ENCODE peak calls at places on chromosomes 13 and 19, in nine cellular contexts. One of them, this sample, is unnamed.

GRCh38 chr19:2923510-2923909 is 21.3 kb downstream of the ZNF77 start:
- DNase-seq in mesendoderm: no peak
- DNase-seq in GM23248: peak; percentile 84
- DNase-seq in neuronal stem cell: no peak
- DNase-seq in H1: no peak
- DNase-seq in K562: no peak
- DNase-seq in IMR-90: peak; percentile 45
- DNase-seq in fibroblast of lung: peak; percentile 30
- DNase-seq in SK-N-SH: no peak
- DNase-seq in this sample: peak; percentile 82

GRCh38 chr13:100887729-100888151 is 213.1 kb upstream of the TMTC4 start:
- DNase-seq in H1: no peak
- DNase-seq in GM23248: peak; percentile 93
- DNase-seq in SK-N-SH: no peak
- DNase-seq in IMR-90: peak; percentile 82
- DNase-seq in fibroblast of lung: peak; percentile 79
- DNase-seq in K562: no peak
- DNase-seq in neuronal stem cell: no peak
- DNase-seq in mesendoderm: peak; percentile 54
- DNase-seq in this sample: peak; percentile 79

GRCh38 chr19:33767898-33768413 is 28.7 kb upstream of the KCTD15 start:
- DNase-seq in IMR-90: peak; percentile 32
- DNase-seq in GM23248: peak; percentile 39
- DNase-seq in H1: peak; percentile 44
- DNase-seq in K562: peak; percentile 67
- DNase-seq in mesendoderm: peak; percentile 84
- DNase-seq in SK-N-SH: no peak
- DNase-seq in neuronal stem cell: peak; percentile 81
- DNase-seq in fibroblast of lung: peak; percentile 17
- DNase-seq in this sample: peak; percentile 46

GRCh38 chr19:42468273-42468796 is 25.6 kb upstream of the CXCL17 start:
- DNase-seq in IMR-90: peak; percentile 62
- DNase-seq in mesendoderm: peak; percentile 63
- DNase-seq in GM23248: peak; percentile 92
- DNase-seq in H1: no peak
- DNase-seq in fibroblast of lung: peak; percentile 62
- DNase-seq in SK-N-SH: no peak
- DNase-seq in K562: no peak
- DNase-seq in neuronal stem cell: no peak
- DNase-seq in this sample: peak; percentile 82

GRCh38 chr13:32001392-32001768 is 30.2 kb upstream of the FRY start:
- DNase-seq in mesendoderm: peak; percentile 74
- DNase-seq in neuronal stem cell: peak; percentile 24
- DNase-seq in H1: no peak
- DNase-seq in IMR-90: peak; percentile 41
- DNase-seq in GM23248: peak; percentile 71
- DNase-seq in K562: peak; percentile 10
- DNase-seq in SK-N-SH: peak; percentile 60
- DNase-seq in fibroblast of lung: peak; percentile 32
- DNase-seq in this sample: peak; percentile 69

GRCh38 chr13:19089315-19089714 is 92.3 kb downstream of the TUBA3C start:
- DNase-seq in IMR-90: no peak
- DNase-seq in SK-N-SH: peak; percentile 39
- DNase-seq in H1: no peak
- DNase-seq in fibroblast of lung: no peak
- DNase-seq in neuronal stem cell: no peak
- DNase-seq in GM23248: no peak
- DNase-seq in K562: peak; percentile 21
- DNase-seq in mesendoderm: no peak
- DNase-seq in this sample: peak; percentile 0

GRCh38 chr19:33773704-33774624 is 22.7 kb upstream of the KCTD15 start:
- DNase-seq in H1: no peak
- DNase-seq in fibroblast of lung: no peak
- DNase-seq in K562: no peak
- DNase-seq in SK-N-SH: peak; percentile 65
- DNase-seq in IMR-90: no peak
- DNase-seq in neuronal stem cell: no peak
- DNase-seq in GM23248: no peak
- DNase-seq in mesendoderm: no peak
- DNase-seq in this sample: no peak

GRCh38 chr13:77544765-77545316 is 9.3 kb downstream of the SCEL start:
- DNase-seq in IMR-90: no peak
- DNase-seq in H1: no peak
- DNase-seq in K562: no peak
- DNase-seq in neuronal stem cell: no peak
- DNase-seq in SK-N-SH: no peak
- DNase-seq in fibroblast of lung: no peak
- DNase-seq in GM23248: no peak
- DNase-seq in mesendoderm: no peak
- DNase-seq in this sample: no peak

GRCh38 chr19:14830702-14831101 is 4.3 kb downstream of the OR7A5 start:
- DNase-seq in mesendoderm: no peak
- DNase-seq in SK-N-SH: no peak
- DNase-seq in fibroblast of lung: no peak
- DNase-seq in H1: no peak
- DNase-seq in IMR-90: no peak
- DNase-seq in GM23248: no peak
- DNase-seq in neuronal stem cell: no peak
- DNase-seq in K562: no peak
- DNase-seq in this sample: no peak

GRCh38 chr19:55226788-55227187 is 1.8 kb downstream of the TMEM86B start:
- DNase-seq in IMR-90: no peak
- DNase-seq in fibroblast of lung: no peak
- DNase-seq in neuronal stem cell: no peak
- DNase-seq in mesendoderm: no peak
- DNase-seq in H1: no peak
- DNase-seq in GM23248: no peak
- DNase-seq in SK-N-SH: peak; percentile 21
- DNase-seq in K562: no peak
- DNase-seq in this sample: no peak

GRCh38 chr19:30283556-30283955 is 88.6 kb upstream of the ZNF536 start:
- DNase-seq in K562: no peak
- DNase-seq in fibroblast of lung: no peak
- DNase-seq in GM23248: no peak
- DNase-seq in H1: no peak
- DNase-seq in IMR-90: no peak
- DNase-seq in SK-N-SH: no peak
- DNase-seq in mesendoderm: no peak
- DNase-seq in neuronal stem cell: no peak
- DNase-seq in this sample: no peak

GRCh38 chr13:91313103-91313502 is 34.4 kb upstream of the MIR17HG start:
- DNase-seq in H1: no peak
- DNase-seq in neuronal stem cell: no peak
- DNase-seq in IMR-90: peak; percentile 1
- DNase-seq in SK-N-SH: peak; percentile 16
- DNase-seq in GM23248: peak; percentile 47
- DNase-seq in mesendoderm: peak; percentile 56
- DNase-seq in fibroblast of lung: peak; percentile 6
- DNase-seq in K562: no peak
- DNase-seq in this sample: peak; percentile 59

GRCh38 chr13:105908581-105908980 is 626.9 kb downstream of the EFNB2 start:
- DNase-seq in neuronal stem cell: no peak
- DNase-seq in K562: no peak
- DNase-seq in SK-N-SH: no peak
- DNase-seq in H1: no peak
- DNase-seq in GM23248: no peak
- DNase-seq in fibroblast of lung: peak; percentile 46
- DNase-seq in mesendoderm: no peak
- DNase-seq in IMR-90: no peak
- DNase-seq in this sample: no peak

GRCh38 chr13:47114030-47114429 is 217.2 kb upstream of the HTR2A start:
- DNase-seq in H1: no peak
- DNase-seq in GM23248: peak; percentile 90
- DNase-seq in fibroblast of lung: peak; percentile 88
- DNase-seq in mesendoderm: no peak
- DNase-seq in K562: no peak
- DNase-seq in IMR-90: peak; percentile 89
- DNase-seq in SK-N-SH: no peak
- DNase-seq in neuronal stem cell: no peak
- DNase-seq in this sample: peak; percentile 52

GRCh38 chr19:11538232-11539036 is at the start of gene CNN1:
- DNase-seq in SK-N-SH: no peak
- DNase-seq in fibroblast of lung: peak; percentile 95
- DNase-seq in K562: peak; percentile 83
- DNase-seq in mesendoderm: peak; percentile 98
- DNase-seq in neuronal stem cell: no peak
- DNase-seq in IMR-90: peak; percentile 90
- DNase-seq in GM23248: peak; percentile 77
- DNase-seq in H1: peak; percentile 76
- DNase-seq in this sample: peak; percentile 35

GRCh38 chr19:7729211-7729610 is 2.7 kb downstream of the CLEC4G start:
- DNase-seq in H1: no peak
- DNase-seq in mesendoderm: no peak
- DNase-seq in GM23248: no peak
- DNase-seq in K562: peak; percentile 45
- DNase-seq in SK-N-SH: no peak
- DNase-seq in IMR-90: no peak
- DNase-seq in neuronal stem cell: no peak
- DNase-seq in fibroblast of lung: no peak
- DNase-seq in this sample: no peak

GRCh38 chr13:28283600-28283999 is 145.3 kb downstream of the PAN3 start:
- DNase-seq in H1: no peak
- DNase-seq in GM23248: no peak
- DNase-seq in fibroblast of lung: no peak
- DNase-seq in K562: no peak
- DNase-seq in mesendoderm: no peak
- DNase-seq in neuronal stem cell: no peak
- DNase-seq in SK-N-SH: no peak
- DNase-seq in IMR-90: no peak
- DNase-seq in this sample: no peak
- H3K9ac ChIP-seq in H1: no peak overlapping the region
- H3K9ac ChIP-seq in GM23248: no peak overlapping the region
- H3K9ac ChIP-seq in fibroblast of lung: no peak overlapping the region
- H3K9ac ChIP-seq in K562: no peak overlapping the region
- H3K9ac ChIP-seq in mesendoderm: no peak overlapping the region
- H3K9ac ChIP-seq in neuronal stem cell: no peak overlapping the region
- H3K9ac ChIP-seq in SK-N-SH: no peak overlapping the region
- H3K9ac ChIP-seq in IMR-90: no peak overlapping the region
- H3K9ac ChIP-seq in this sample: no peak overlapping the region

GRCh38 chr13:74287672-74288169 is 153.5 kb upstream of the KLF12 start:
- DNase-seq in IMR-90: peak; percentile 64
- DNase-seq in fibroblast of lung: peak; percentile 81
- DNase-seq in K562: no peak
- DNase-seq in neuronal stem cell: peak; percentile 69
- DNase-seq in SK-N-SH: peak; percentile 56
- DNase-seq in H1: no peak
- DNase-seq in GM23248: peak; percentile 55
- DNase-seq in mesendoderm: peak; percentile 92
- DNase-seq in this sample: peak; percentile 54
- H3K4me3 ChIP-seq in IMR-90: no peak overlapping the region
- H3K4me3 ChIP-seq in fibroblast of lung: no peak overlapping the region
- H3K4me3 ChIP-seq in K562: no peak overlapping the region
- H3K4me3 ChIP-seq in neuronal stem cell: no peak overlapping the region
- H3K4me3 ChIP-seq in SK-N-SH: peak overlapping the region; percentile 41
- H3K4me3 ChIP-seq in H1: no peak overlapping the region
- H3K4me3 ChIP-seq in GM23248: no peak overlapping the region
- H3K4me3 ChIP-seq in mesendoderm: no peak overlapping the region
- H3K4me3 ChIP-seq in this sample: peak overlapping the region; percentile 14

DNA sequence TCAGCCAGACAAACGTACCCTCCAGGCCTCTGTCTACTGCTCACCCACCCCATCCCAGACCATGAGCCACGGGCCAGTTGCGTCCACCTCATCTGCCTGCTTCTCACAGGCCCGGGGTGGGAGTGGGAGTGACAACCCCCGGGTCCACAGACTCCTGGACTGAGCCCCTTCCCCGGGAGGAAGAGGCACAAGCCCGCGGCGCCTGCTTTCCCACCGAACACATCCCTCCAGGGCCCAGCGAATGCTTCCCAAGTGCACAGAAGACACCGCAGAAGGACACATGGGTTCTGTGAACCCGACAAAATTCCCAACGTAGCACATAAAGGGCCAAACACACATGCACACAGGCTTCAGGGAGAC is 18.0 kb upstream of the PLPP2 start:
- DNase-seq in IMR-90: no peak
- DNase-seq in SK-N-SH: peak; percentile 32
- DNase-seq in mesendoderm: no peak
- DNase-seq in H1: no peak
- DNase-seq in GM23248: no peak
- DNase-seq in neuronal stem cell: no peak
- DNase-seq in fibroblast of lung: no peak
- DNase-seq in K562: no peak
- DNase-seq in this sample: no peak
- H3K4me1 ChIP-seq in IMR-90: no peaks in the 10 kb centered on the region
- H3K4me1 ChIP-seq in SK-N-SH: no peaks in the 10 kb centered on the region
- H3K4me1 ChIP-seq in mesendoderm: no peaks in the 10 kb centered on the region
- H3K4me1 ChIP-seq in H1: no peaks in the 10 kb centered on the region
- H3K4me1 ChIP-seq in GM23248: no peaks in the 10 kb centered on the region
- H3K4me1 ChIP-seq in neuronal stem cell: no peaks in the 10 kb centered on the region
- H3K4me1 ChIP-seq in fibroblast of lung: no peaks in the 10 kb centered on the region
- H3K4me1 ChIP-seq in K562: no peaks in the 10 kb centered on the region
- H3K4me1 ChIP-seq in this sample: no peaks in the 10 kb centered on the region

DNA sequence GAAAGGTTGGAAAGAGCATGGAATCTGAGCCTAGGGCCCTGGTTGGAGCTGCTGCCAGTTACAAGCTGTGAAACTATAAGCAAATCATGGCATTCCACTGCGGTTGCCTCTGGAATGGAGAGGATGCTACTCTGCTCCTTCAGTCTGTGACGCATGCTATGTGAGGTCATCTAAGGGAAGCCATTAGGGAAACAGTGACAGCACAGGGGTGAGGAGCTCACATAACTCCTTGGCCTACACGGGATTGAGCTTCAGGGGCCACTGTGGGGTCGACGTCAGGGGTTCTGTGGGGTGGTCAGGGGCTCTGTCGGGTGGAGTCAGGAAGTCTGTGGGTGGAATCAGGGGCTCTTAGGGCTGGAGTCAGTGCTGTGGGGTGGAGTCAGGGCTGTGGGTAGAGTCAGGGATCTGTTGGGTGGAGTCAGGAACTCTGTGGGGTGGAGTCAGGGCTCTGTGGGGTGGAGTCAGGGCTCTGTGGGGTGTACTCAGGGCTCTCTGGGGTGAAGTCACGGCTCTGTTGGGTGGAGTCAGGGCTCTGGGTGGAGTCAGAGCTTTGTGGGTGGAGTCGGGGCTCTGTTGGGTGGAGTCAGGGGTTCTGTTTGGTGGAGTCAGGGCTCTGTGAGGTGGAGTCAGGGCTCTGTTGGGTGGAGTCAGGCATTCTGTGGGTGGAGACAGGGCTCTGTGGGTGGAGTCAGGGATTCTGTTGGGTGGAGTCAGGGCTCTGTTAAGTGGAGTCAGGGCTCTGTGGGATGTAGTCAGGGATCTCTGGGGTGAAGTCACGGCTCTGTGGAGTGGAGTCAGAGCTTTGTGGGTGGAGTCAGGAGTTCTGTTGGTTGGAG is 35.8 kb upstream of the MEDAG start:
- DNase-seq in K562: peak; percentile 78
- DNase-seq in IMR-90: peak; percentile 100
- DNase-seq in fibroblast of lung: peak; percentile 99
- DNase-seq in GM23248: peak; percentile 99
- DNase-seq in neuronal stem cell: peak; percentile 42
- DNase-seq in SK-N-SH: no peak
- DNase-seq in mesendoderm: peak; percentile 93
- DNase-seq in H1: no peak
- DNase-seq in this sample: peak; percentile 95
- H3K9ac ChIP-seq in K562: peak overlapping the region; percentile 19
- H3K9ac ChIP-seq in IMR-90: peak overlapping the region; percentile 76
- H3K9ac ChIP-seq in fibroblast of lung: peak overlapping the region; percentile 85
- H3K9ac ChIP-seq in GM23248: peak overlapping the region; percentile 81
- H3K9ac ChIP-seq in neuronal stem cell: no peak overlapping the region
- H3K9ac ChIP-seq in SK-N-SH: peak overlapping the region; percentile 67
- H3K9ac ChIP-seq in mesendoderm: no peak overlapping the region
- H3K9ac ChIP-seq in H1: no peak overlapping the region
- H3K9ac ChIP-seq in this sample: peak overlapping the region; percentile 84

This sample was measured in adipocyte.